ENCODE peak calls at places on chromosomes 2 and 18, in four cellular contexts. C is A549, V is HepG2, O is GM12878. L is an unnamed sample.

GRCh38 chr2:56680971-56681631 is 497.3 kb downstream of the CCDC85A start:
- DNase-seq in O (no peak), V (no peak), C (peak; percentile 26), L (no peak)

GRCh38 chr2:150735894-150736498 is 248.5 kb upstream of the RND3 start:
- DNase-seq in O (no peak), V (no peak), C (no peak), L (no peak)

GRCh38 chr2:126657146-126657635 is 1.2 kb downstream of the GYPC start:
- DNase-seq in C (no peak), O (no peak), V (no peak), L (peak; percentile 95)

GRCh38 chr2:238100049-238100820 is at the start of gene ESPNL:
- DNase-seq in O (no peak), V (no peak), C (no peak), L (peak; percentile 60)

GRCh38 chr2:34892766-34893165 is 1293.7 kb upstream of the FAM98A start:
- DNase-seq in O (no peak), V (no peak), C (no peak), L (no peak)

GRCh38 chr2:54329482-54330225 is 73.6 kb upstream of the TSPYL6 start:
- DNase-seq in C (no peak), O (no peak), V (peak; percentile 44), L (no peak)

GRCh38 chr2:191617589-191617988 is 60.3 kb upstream of the NABP1 start:
- DNase-seq in V (no peak), O (peak; percentile 76), C (no peak), L (no peak)

GRCh38 chr2:9639740-9640337 is 9.0 kb upstream of the YWHAQ start:
- DNase-seq in V (no peak), C (no peak), O (no peak), L (no peak)

GRCh38 chr18:59881728-59882685 is 17.8 kb upstream of the PMAIP1 start:
- DNase-seq in V (peak; percentile 64), C (peak; percentile 64), O (no peak), L (no peak)

GRCh38 chr2:8412586-8412985 is 269.3 kb upstream of the ID2 start:
- DNase-seq in O (no peak), C (no peak), V (no peak), L (peak; percentile 72)

GRCh38 chr2:29016500-29016899 is 35.4 kb downstream of the TOGARAM2 start:
- DNase-seq in V (no peak), C (no peak), O (no peak), L (no peak)

GRCh38 chr18:37578886-37579513 is 13.4 kb upstream of the CELF4 start:
- DNase-seq in V (peak; percentile 18), C (peak; percentile 44), O (no peak), L (no peak)

GRCh38 chr2:105641389-105641811 is 103.3 kb upstream of the NCK2 start:
- DNase-seq in C (no peak), O (no peak), V (no peak), L (no peak)

GRCh38 chr18:50638623-50639398 is 78.9 kb downstream of the MAPK4 start:
- DNase-seq in C (no peak), V (no peak), O (no peak), L (no peak)

GRCh38 chr2:160210599-160211138 is 10.6 kb upstream of the ITGB6 start:
- DNase-seq in O (peak; percentile 75), V (peak; percentile 60), C (peak; percentile 86), L (peak; percentile 70)

GRCh38 chr2:172552547-172553291 is 3.2 kb upstream of the PDK1 start:
- DNase-seq in C (peak; percentile 19), O (no peak), V (no peak), L (no peak)

GRCh38 chr2:190819835-190820234 is 60.8 kb upstream of the GLS start:
- DNase-seq in C (no peak), O (no peak), V (no peak), L (no peak)

GRCh38 chr18:24181806-24182205 is 42.9 kb downstream of the CABYR start:
- DNase-seq in O (no peak), C (no peak), V (no peak), L (no peak)

GRCh38 chr18:31723998-31724711 is 36.5 kb downstream of the SLC25A52 start:
- DNase-seq in C (no peak), O (no peak), V (no peak), L (peak; percentile 65)

GRCh38 chr2:109612991-109613921 is 510 bp downstream of the SEPTIN10 start:
- DNase-seq in O (no peak), V (peak; percentile 48), C (peak; percentile 41), L (peak; percentile 87)

GRCh38 chr2:857081-857480 is 93.6 kb upstream of the SNTG2 start:
- DNase-seq in C (no peak), O (no peak), V (no peak), L (no peak)

GRCh38 chr2:223759569-223760430 is 77.6 kb downstream of the AP1S3 start:
- DNase-seq in O (no peak), C (peak; percentile 75), V (peak; percentile 81), L (no peak)

GRCh38 chr2:108560895-108561530 is 26.7 kb downstream of the LIMS1 start:
- DNase-seq in O (no peak), V (no peak), C (no peak), L (no peak)

GRCh38 chr2:144671695-144672094 is 151.8 kb upstream of the ZEB2 start:
- DNase-seq in O (no peak), V (no peak), C (no peak), L (no peak)

GRCh38 chr2:70069049-70069448 is 18.2 kb upstream of the PCBP1 start:
- DNase-seq in V (peak; percentile 88), C (no peak), O (peak; percentile 83), L (peak; percentile 29)

GRCh38 chr2:174603280-174603679 is 5.7 kb upstream of the WIPF1 start:
- DNase-seq in O (no peak), C (peak; percentile 48), V (peak; percentile 38), L (peak; percentile 77)

GRCh38 chr18:27008575-27008974 is 143.1 kb upstream of the AQP4 start:
- DNase-seq in O (no peak), C (no peak), V (no peak), L (no peak)

GRCh38 chr2:157415632-157416101 is 28.2 kb downstream of the CYTIP start:
- DNase-seq in O (no peak), C (no peak), V (no peak), L (no peak)

GRCh38 chr2:240572141-240573031 is 4.1 kb downstream of the RNPEPL1 start:
- DNase-seq in V (no peak), C (no peak), O (no peak), L (peak; percentile 67)

DNA sequence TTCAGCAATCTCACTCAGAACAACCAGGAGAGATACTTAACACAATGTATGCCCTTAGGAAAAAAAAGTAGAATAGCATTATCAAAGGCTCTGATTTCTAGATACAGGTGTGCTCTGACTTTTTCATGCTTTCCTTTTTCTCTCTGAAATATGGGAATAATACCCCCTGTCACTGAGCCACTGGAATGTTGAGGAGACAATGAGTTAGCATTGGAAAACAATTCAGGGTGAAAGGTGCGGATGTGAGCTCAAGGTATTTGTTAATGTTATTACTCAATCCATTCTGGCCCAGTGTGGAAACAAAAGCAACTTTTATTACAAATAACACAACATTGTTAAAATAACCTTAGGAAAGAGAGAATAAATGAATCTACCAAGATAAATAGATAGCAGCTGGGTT is 228.0 kb downstream of the IKZF2 start:
- DNase-seq in V (no peak), C (no peak), O (no peak), L (no peak)
- TF ChIP-seq EP300 in V (no peak), C (no peak), O (no peak), L (no peak)

GRCh38 chr2:234858790-234859329 is 93.0 kb upstream of the SH3BP4 start:
- DNase-seq in V (no peak), O (no peak), C (no peak), L (no peak)

GRCh38 chr2:234865040-234865439 is 86.8 kb upstream of the SH3BP4 start:
- DNase-seq in C (no peak), O (no peak), V (no peak), L (no peak)

GRCh38 chr2:234863043-234863934 is 88.5 kb upstream of the SH3BP4 start:
- DNase-seq in O (no peak), C (peak; percentile 79), V (peak; percentile 88), L (peak; percentile 70)

GRCh38 chr2:234864518-234864917 is 87.3 kb upstream of the SH3BP4 start:
- DNase-seq in C (no peak), O (no peak), V (no peak), L (no peak)

DNA sequence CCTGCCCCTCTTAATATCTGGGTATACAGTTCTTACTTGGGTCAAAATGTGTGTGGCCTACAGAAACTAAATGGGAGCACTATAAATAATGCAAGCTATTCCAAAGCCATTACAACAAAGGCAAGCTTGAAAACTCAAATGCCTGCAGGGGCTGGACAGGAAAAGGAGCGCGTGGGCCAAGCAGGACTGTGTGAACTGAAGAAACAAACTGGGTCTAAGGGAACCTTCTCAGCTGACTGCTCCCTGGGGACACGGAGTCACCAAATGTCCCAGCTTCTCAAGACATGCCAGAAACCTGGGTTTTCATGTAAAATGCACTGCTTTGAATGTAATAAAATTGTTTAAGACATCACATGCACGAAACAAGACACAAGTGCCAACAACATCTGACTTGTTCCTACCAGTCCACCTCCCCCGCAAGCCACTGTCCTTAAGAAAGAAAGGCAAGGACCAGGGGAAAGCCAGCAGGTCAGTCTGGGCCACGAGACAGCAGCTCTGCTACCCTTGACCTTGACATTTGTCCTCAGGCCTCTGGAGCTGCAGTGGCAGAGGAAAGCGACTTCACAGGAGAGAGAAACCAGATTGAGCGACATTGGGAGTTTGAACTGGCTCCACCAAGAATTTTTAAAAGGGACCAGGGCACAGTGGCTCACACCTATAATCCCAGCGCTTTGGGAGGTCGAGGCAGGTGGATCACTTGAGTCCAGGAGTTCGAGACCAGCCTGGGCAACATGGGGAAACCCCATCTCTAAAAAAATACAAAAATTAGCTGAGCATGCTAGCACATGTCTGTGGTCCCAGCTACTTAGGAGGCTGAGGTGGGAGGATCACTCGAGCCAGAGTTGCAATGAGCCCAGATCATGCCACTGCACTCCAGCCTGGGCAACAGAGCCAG is 89.7 kb upstream of the SH3BP4 start:
- DNase-seq in O (no peak), V (no peak), C (no peak), L (no peak)
- TF ChIP-seq EP300 in O (no peak), V (no peak), C (no peak), L (no peak)

DNA sequence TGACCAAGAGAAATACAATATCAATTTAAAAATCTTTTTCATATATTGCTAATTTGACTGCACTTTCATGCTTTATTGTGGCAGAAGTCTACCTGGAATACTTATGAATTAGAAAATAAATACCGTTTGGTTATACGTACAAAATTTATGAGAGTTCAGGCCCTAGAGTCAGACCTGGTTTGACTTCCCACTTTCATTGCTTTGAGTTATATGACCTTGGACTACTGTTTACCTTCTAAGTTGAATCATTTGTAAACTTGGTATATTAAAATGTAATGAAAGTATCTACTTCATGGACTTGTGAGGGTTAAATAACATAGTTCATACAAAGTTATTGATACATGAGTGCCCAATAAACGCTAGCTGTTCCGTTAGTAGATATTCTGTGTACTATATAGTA is 12.0 kb downstream of the VAPA start:
- DNase-seq in C (no peak), O (no peak), V (no peak), L (no peak)
- TF ChIP-seq EP300 in C (no peak), O (no peak), V (no peak), L (no peak)

DNA sequence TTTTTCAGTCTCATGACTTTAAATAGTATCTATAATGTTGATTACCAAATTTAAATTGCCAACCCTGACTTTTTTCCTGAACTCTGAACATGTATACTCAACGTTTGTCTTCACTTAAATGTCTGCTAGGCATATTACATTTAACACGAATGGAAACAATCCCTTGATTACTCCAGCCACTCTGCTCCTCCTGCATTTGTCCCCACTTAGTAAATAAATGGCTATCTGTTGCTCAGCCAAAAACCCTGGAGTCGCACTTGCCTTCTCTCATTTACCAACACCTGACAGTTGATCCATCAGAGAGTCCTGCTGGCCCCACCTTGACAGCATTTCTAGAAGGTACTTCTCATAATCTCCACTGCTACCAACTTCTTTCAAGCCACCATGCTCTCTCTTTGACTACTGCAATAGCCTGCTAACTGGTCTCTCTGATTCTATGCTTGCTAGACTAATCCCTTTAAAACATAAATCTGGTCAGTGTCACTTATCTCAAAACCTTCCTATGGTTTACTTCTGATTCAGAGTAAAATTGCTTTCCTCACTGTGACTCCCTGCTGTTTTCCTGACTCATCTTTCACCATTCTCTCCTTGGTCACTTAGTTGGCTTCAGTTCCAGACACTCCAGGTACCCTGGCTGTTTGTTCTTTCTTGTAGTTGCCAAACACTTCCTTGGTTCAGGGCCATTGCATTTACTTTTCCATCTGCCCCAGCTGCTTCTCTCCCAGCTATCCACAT is 31.9 kb downstream of the SPAG16 start:
- DNase-seq in O (no peak), V (no peak), C (peak; percentile 58), L (no peak)
- TF ChIP-seq EP300 in O (no peak), V (no peak), C (no peak), L (no peak)

L was measured in sigmoid colon.